ENCODE peak calls at places on chromosomes 11 and 22, in eight cellular contexts. Z is psoas muscle; Q is dorsolateral prefrontal cortex; J is activated naive CD8-positive, alpha-beta T cell treated with anti-CD3 and anti-CD28 coated beads, Interleukin-2, amount 50 U/mL, for 24 hours; I is GM18507; L is HEK293T; X is foreskin fibroblast; W is A549. V is an unnamed sample.

GRCh38 chr11:101567086-101567485 is 16.7 kb downstream of the TRPC6 start:
- DNase-seq in Z (no peak), Q (no peak), J (no peak), I (no peak), L (no peak), X (no peak), W (no peak), V (no peak)

GRCh38 chr11:79139900-79140299 is 300.9 kb downstream of the TENM4 start:
- DNase-seq in Z (no peak), Q (no peak), J (no peak), I (no peak), L (no peak), X (no peak), W (no peak), V (no peak)

GRCh38 chr11:102780491-102780918 is at the start of gene MMP10:
- DNase-seq in Z (no peak), Q (no peak), J (no peak), I (no peak), L (peak), X (peak), W (peak), V (no peak)

GRCh38 chr22:40684728-40685127 is 5.4 kb downstream of the MCHR1 start:
- DNase-seq in Z (no peak), Q (no peak), J (no peak), I (no peak), L (no peak), X (no peak), W (no peak), V (no peak)

GRCh38 chr11:66688561-66689534 is 11.2 kb upstream of the RBM4B start:
- DNase-seq in Z (no peak), Q (no peak), J (no peak), I (no peak), L (no peak), X (no peak), W (no peak), V (no peak)

GRCh38 chr11:57638005-57638760 is 11.5 kb downstream of the YPEL4 start:
- DNase-seq in Z (peak), Q (peak), J (peak), I (no peak), L (no peak), X (peak), W (peak), V (no peak)

GRCh38 chr11:6258571-6258998 is 1.1 kb upstream of the CCKBR start:
- DNase-seq in Z (no peak), Q (peak), J (peak), I (no peak), L (peak), X (no peak), W (no peak), V (no peak)

GRCh38 chr11:97290444-97291041 is 900.7 kb downstream of the JRKL start:
- DNase-seq in Z (no peak), Q (no peak), J (no peak), I (no peak), L (no peak), X (no peak), W (no peak), V (no peak)

GRCh38 chr11:118046051-118046963 is 30.6 kb upstream of the TMPRSS4 start:
- DNase-seq in Z (no peak), Q (no peak), J (no peak), I (no peak), L (no peak), X (no peak), W (no peak), V (no peak)

GRCh38 chr11:122938557-122938956 is 43.1 kb downstream of the BSX start:
- DNase-seq in Z (no peak), Q (no peak), J (no peak), I (no peak), L (no peak), X (no peak), W (no peak), V (no peak)

GRCh38 chr22:29623553-29624169 is 20.2 kb downstream of the NF2 start:
- DNase-seq in Z (no peak), Q (no peak), J (no peak), I (no peak), L (no peak), X (no peak), W (no peak), V (no peak)

GRCh38 chr11:116787786-116788486 is at the start of gene ZPR1:
- DNase-seq in Z (peak), Q (peak), J (peak), I (peak), L (peak), X (peak), W (peak), V (no peak)

GRCh38 chr11:134596404-134596803 is 184.4 kb upstream of the B3GAT1 start:
- DNase-seq in Z (no peak), Q (no peak), J (no peak), I (no peak), L (no peak), X (no peak), W (no peak), V (peak)

GRCh38 chr22:36331306-36331911 is 56.4 kb downstream of the MYH9 start:
- DNase-seq in Z (peak), Q (peak), J (peak), I (peak), L (peak), X (peak), W (peak), V (peak)

GRCh38 chr11:75406338-75406777 is 7.0 kb downstream of the RPS3 start:
- DNase-seq in Z (no peak), Q (no peak), J (no peak), I (no peak), L (no peak), X (peak), W (no peak), V (no peak)

GRCh38 chr22:44393066-44393465 is 80.3 kb upstream of the SHISAL1 start:
- DNase-seq in Z (peak), Q (peak), J (no peak), I (no peak), L (no peak), X (no peak), W (no peak), V (no peak)

GRCh38 chr22:28801845-28802594 is 1.7 kb upstream of the XBP1 start:
- DNase-seq in Z (no peak), Q (no peak), J (no peak), I (no peak), L (no peak), X (no peak), W (no peak), V (no peak)

GRCh38 chr11:96267490-96268010 is 75.4 kb downstream of the MAML2 start:
- DNase-seq in Z (no peak), Q (no peak), J (peak), I (peak), L (no peak), X (no peak), W (no peak), V (no peak)

GRCh38 chr11:76787911-76788596 is 4.9 kb downstream of the TSKU start:
- DNase-seq in Z (peak), Q (peak), J (no peak), I (no peak), L (no peak), X (peak), W (no peak), V (no peak)

GRCh38 chr22:44455151-44455962 is 42.7 kb downstream of the RTL6 start:
- DNase-seq in Z (no peak), Q (no peak), J (peak), I (no peak), L (no peak), X (no peak), W (no peak), V (peak)

GRCh38 chr11:127017482-127017881 is 16.9 kb upstream of the KIRREL3 start:
- DNase-seq in Z (no peak), Q (no peak), J (no peak), I (no peak), L (peak), X (peak), W (peak), V (no peak)

GRCh38 chr11:107182983-107183382 is 164.7 kb upstream of the GUCY1A2 start:
- DNase-seq in Z (no peak), Q (no peak), J (no peak), I (no peak), L (no peak), X (no peak), W (no peak), V (no peak)

GRCh38 chr11:69642549-69642912 is 1.6 kb downstream of the CCND1 start:
- DNase-seq in Z (no peak), Q (no peak), J (peak), I (no peak), L (no peak), X (no peak), W (no peak), V (no peak)

GRCh38 chr11:9656864-9657263 is 7.0 kb upstream of the SWAP70 start:
- DNase-seq in Z (no peak), Q (no peak), J (no peak), I (no peak), L (no peak), X (no peak), W (no peak), V (no peak)

V was measured in vagina.